ENCODE peak calls at places on chromosome 15, in six cellular contexts. P, V, D, E, O and Z are unnamed samples.

GRCh38 chr15:100727291-100727851 is 125.0 kb downstream of the ASB7 start:
- DNase-seq in P (peak), V (no peak), D (no peak), E (no peak), O (no peak), Z (peak)

GRCh38 chr15:92624401-92624991 is 31.1 kb downstream of the FAM174B start:
- DNase-seq in P (no peak), V (peak), D (peak), E (no peak), O (peak), Z (no peak)

GRCh38 chr15:53611145-53611920 is 148.1 kb downstream of the WDR72 start:
- DNase-seq in P (no peak), V (no peak), D (no peak), E (peak), O (no peak), Z (no peak)

GRCh38 chr15:75661041-75661778 is 13.5 kb downstream of the SNX33 start:
- DNase-seq in P (peak), V (peak), D (peak), E (peak), O (peak), Z (peak)

GRCh38 chr15:58962662-58963565 is 24.5 kb upstream of the RNF111 start:
- DNase-seq in P (no peak), V (no peak), D (no peak), E (no peak), O (no peak), Z (peak)

GRCh38 chr15:34437687-34438086 is at the start of gene GOLGA8A:
- DNase-seq in P (peak), V (peak), D (peak), E (peak), O (peak), Z (peak)

GRCh38 chr15:73024161-73024560 is 28.1 kb upstream of the NEO1 start:
- DNase-seq in P (peak), V (no peak), D (no peak), E (no peak), O (no peak), Z (no peak)

GRCh38 chr15:96321422-96322391 is 8.8 kb upstream of the NR2F2 start:
- DNase-seq in P (no peak), V (no peak), D (peak), E (peak), O (peak), Z (no peak)

GRCh38 chr15:51970981-51971352 is 611 bp downstream of the LEO1 start:
- DNase-seq in P (no peak), V (no peak), D (no peak), E (no peak), O (no peak), Z (peak)

GRCh38 chr15:45121706-45122417 is 7.7 kb downstream of the DUOXA2 start:
- DNase-seq in P (no peak), V (no peak), D (no peak), E (peak), O (no peak), Z (peak)

GRCh38 chr15:34606545-34606944 is 23.1 kb upstream of the GOLGA8B start:
- DNase-seq in P (no peak), V (no peak), D (no peak), E (no peak), O (no peak), Z (no peak)

GRCh38 chr15:40048155-40048792 is 9.3 kb upstream of the SRP14 start:
- DNase-seq in P (peak), V (peak), D (peak), E (no peak), O (no peak), Z (no peak)

GRCh38 chr15:93997071-93997658 is 234.2 kb upstream of the MCTP2 start:
- DNase-seq in P (no peak), V (no peak), D (no peak), E (peak), O (no peak), Z (peak)

GRCh38 chr15:66657062-66658020 is 44.7 kb upstream of the SMAD6 start:
- DNase-seq in P (no peak), V (no peak), D (no peak), E (no peak), O (no peak), Z (no peak)

GRCh38 chr15:52256930-52257733 is 38.5 kb downstream of the MYO5C start:
- DNase-seq in P (no peak), V (no peak), D (no peak), E (no peak), O (no peak), Z (no peak)

GRCh38 chr15:49315543-49315942 is 107.5 kb upstream of the FGF7 start:
- DNase-seq in P (no peak), V (no peak), D (no peak), E (peak), O (no peak), Z (no peak)

GRCh38 chr15:87986786-87987185 is 269.8 kb downstream of the NTRK3 start:
- DNase-seq in P (no peak), V (no peak), D (no peak), E (no peak), O (no peak), Z (no peak)

GRCh38 chr15:82849556-82850241 is 40.3 kb downstream of the WHAMM start:
- DNase-seq in P (peak), V (peak), D (peak), E (peak), O (peak), Z (peak)

GRCh38 chr15:79592126-79592525 is 160.0 kb downstream of the MINAR1 start:
- DNase-seq in P (no peak), V (no peak), D (no peak), E (no peak), O (no peak), Z (no peak)

GRCh38 chr15:48384616-48385015 is 53.4 kb downstream of the DUT start:
- DNase-seq in P (no peak), V (no peak), D (no peak), E (no peak), O (no peak), Z (peak)

GRCh38 chr15:44325568-44325967 is 37.0 kb downstream of the GOLM2 start:
- DNase-seq in P (no peak), V (no peak), D (no peak), E (no peak), O (no peak), Z (no peak)

GRCh38 chr15:43329222-43329959 is 982 bp downstream of the LCMT2 start:
- DNase-seq in P (no peak), V (peak), D (peak), E (peak), O (no peak), Z (peak)

GRCh38 chr15:44489464-44489863 is 47.5 kb upstream of the EIF3J start:
- DNase-seq in P (no peak), V (no peak), D (no peak), E (peak), O (no peak), Z (peak)

GRCh38 chr15:80530737-80531365 is 126.7 kb downstream of the ARNT2 start:
- DNase-seq in P (no peak), V (no peak), D (no peak), E (no peak), O (no peak), Z (no peak)

GRCh38 chr15:67196672-67197363 is 57.6 kb downstream of the AAGAB start:
- DNase-seq in P (no peak), V (no peak), D (no peak), E (no peak), O (peak), Z (no peak)

DNA sequence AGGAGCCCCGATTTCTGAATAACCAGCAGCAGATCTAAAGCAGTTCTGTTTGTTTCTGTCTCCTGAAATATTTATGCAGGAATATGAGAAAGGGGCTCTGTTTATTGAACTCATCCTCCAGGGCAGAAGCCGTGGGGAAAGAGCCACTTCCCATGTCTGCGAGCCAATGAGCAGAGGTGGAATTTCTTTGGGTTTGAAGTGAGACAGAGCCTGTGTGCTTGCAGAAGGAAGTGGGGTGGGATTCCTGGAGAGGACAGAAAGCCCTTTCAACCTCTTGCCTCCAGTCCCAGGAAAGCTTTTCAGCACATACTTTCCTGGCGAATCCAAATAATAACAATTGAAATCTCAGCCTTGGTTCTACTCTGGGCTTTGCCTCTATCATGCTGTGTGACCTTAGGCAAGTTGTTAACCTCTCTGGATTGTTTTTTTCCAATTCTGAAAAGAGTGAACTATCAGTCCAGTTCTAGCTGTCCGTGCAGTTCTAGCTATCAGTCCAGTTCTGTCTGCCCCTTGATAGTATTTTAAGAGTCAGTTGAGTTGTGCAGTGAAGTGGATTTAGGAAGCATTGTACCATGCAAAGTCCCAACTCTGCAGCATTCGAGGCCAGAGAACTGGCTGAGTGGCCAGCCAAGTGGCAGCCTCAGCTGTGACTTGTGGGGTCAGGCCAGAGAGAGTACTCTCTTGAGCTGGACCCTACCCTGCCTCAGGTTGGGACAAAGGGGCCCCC is 15.9 kb downstream of the CORO2B start:
- DNase-seq in P (no peak), V (no peak), D (no peak), E (no peak), O (peak), Z (no peak)
- H3K27ac ChIP-seq in P (no peak), V (no peak), D (no peak), E (no peak), O (no peak), Z (no peak)

GRCh38 chr15:57528940-57529565 is 62.7 kb upstream of the MYZAP start:
- DNase-seq in P (no peak), V (no peak), D (no peak), E (no peak), O (no peak), Z (no peak)
- TF ChIP-seq CTCF in P (no peak), V (no peak), D (no peak), E (no peak), O (no peak), Z (no peak)

GRCh38 chr15:22978691-22979068 is 1.5 kb downstream of the CYFIP1 start:
- DNase-seq in P (no peak), V (no peak), D (no peak), E (no peak), O (no peak), Z (no peak)

GRCh38 chr15:22979699-22980188 is 424 bp downstream of the CYFIP1 start:
- DNase-seq in P (no peak), V (peak), D (no peak), E (no peak), O (peak), Z (peak)

GRCh38 chr15:22981336-22981840 is 1.2 kb upstream of the CYFIP1 start:
- DNase-seq in P (no peak), V (peak), D (no peak), E (no peak), O (no peak), Z (no peak)

GRCh38 chr15:22979069-22979698 is 984 bp downstream of the CYFIP1 start:
- DNase-seq in P (peak), V (peak), D (peak), E (peak), O (peak), Z (peak)

DNA sequence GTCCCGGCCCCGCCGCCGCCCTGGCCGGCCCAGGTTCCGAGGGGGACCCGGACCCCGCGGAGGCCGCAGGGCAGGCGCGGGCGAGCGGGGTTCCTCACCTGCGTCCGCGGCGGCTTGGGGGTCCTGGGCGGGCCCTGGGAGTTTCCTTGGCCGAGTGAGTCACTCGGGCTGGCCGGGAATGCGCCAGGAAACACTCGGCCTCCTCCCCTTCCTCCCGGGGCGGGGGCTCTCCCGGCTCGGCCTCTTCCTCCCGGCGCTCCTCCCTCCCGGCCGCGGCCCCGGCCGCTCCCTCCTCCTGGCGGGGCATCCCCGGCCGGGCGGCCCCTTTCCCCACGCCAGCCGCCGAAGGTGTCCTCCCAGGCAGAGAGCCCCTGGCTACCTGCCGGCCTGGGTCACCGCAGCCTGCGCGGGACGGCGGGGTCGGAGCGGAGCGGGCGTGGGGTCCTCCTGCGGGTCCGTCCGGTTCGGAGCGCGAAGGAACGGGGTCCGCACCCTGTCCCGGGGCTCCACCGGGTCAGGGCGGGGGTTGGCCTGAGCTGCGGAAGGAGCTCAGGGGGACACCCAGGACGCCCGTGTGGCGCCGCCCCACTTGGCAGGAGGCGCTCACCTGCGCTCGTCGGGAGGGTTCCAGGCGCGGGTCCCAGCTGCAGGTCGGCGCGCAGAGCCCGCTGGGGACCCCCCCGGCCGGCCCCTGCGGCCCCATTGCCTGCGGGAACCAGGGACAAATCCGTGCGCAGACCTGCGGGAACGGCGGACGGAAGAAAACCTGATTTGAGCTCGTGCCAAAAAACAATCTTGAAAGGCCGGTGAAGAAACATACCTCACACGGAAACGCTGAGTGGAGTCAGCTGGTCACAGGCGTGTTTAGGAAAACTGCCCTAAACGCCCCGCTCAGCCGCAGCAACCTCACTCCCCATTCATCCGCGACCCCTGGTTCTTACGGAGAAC is at the start of gene CYFIP1:
- DNase-seq in P (peak), V (peak), D (peak), E (peak), O (peak), Z (peak)
- H3K27ac ChIP-seq in P (peak), V (peak), D (peak), E (peak), O (peak), Z (peak)

GRCh38 chr15:84823580-84823878 is 6.4 kb downstream of the ALPK3 start:
- DNase-seq in P (no peak), V (no peak), D (no peak), E (no peak), O (no peak), Z (no peak)

GRCh38 chr15:84822774-84823579 is 5.8 kb downstream of the ALPK3 start:
- DNase-seq in P (no peak), V (no peak), D (no peak), E (no peak), O (no peak), Z (no peak)

GRCh38 chr15:84819291-84819768 is 2.2 kb downstream of the ALPK3 start:
- DNase-seq in P (no peak), V (no peak), D (peak), E (no peak), O (peak), Z (no peak)

GRCh38 chr15:84819791-84820190 is 2.6 kb downstream of the ALPK3 start:
- DNase-seq in P (no peak), V (no peak), D (no peak), E (no peak), O (no peak), Z (no peak)

GRCh38 chr15:84821501-84822021 is 4.4 kb downstream of the ALPK3 start:
- DNase-seq in P (no peak), V (no peak), D (no peak), E (no peak), O (no peak), Z (no peak)
- TF ChIP-seq CTCF in P (no peak), V (no peak), D (peak), E (peak), O (no peak), Z (no peak)

DNA sequence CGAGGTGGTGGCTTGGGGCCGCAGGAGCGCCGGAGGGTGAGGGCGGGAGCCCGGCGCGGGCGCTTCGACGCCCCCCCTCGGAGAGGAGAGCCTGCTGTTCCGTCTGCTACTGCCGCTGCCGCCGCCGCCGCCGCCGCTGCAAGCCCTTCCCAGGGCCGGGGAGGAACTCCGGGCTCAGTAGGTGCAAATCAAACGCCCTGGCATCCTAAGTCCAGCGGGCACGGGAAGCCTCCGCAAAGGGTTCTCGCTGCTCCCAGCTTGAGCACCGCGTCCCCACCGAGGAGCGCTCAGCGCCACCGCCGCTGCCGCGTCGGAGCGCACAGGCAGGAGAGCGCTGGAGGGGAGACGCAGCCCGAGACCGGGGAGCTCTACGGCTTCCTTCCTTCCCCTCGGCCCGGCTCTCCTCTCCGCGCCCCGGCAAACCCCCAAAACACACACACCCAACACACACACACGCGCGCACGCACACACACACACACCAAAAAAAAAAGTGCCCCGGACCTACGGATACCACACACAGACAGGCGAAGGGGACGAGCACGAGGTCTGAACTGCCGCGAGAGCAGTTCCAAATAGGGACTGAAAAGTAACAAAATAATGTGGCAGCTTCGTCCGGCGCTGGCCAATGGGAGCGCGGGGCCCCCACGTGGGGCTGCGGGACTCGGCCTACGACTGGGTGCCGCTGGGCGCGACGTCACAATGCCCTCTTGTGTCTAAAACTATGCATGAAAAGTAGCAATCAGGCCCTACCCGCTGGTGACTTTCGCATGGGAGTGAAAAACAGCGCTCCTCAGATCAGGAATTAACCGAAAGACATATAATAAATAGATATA is at the start of gene TLE3:
- DNase-seq in P (peak), V (peak), D (peak), E (peak), O (peak), Z (peak)
- H3K27ac ChIP-seq in P (peak), V (peak), D (peak), E (peak), O (peak), Z (peak)

GRCh38 chr15:70855764-70856163 is 1.8 kb upstream of the LARP6 start:
- DNase-seq in P (no peak), V (no peak), D (no peak), E (no peak), O (no peak), Z (no peak)

GRCh38 chr15:70853270-70853854 is 595 bp downstream of the LARP6 start:
- DNase-seq in P (no peak), V (no peak), D (peak), E (peak), O (peak), Z (peak)

GRCh38 chr15:70856177-70856883 is 2.4 kb upstream of the LARP6 start:
- DNase-seq in P (no peak), V (no peak), D (no peak), E (no peak), O (no peak), Z (no peak)

GRCh38 chr15:70853855-70854668 is at the start of gene LARP6:
- DNase-seq in P (no peak), V (no peak), D (peak), E (no peak), O (peak), Z (peak)

GRCh38 chr15:70854669-70854976 is 666 bp upstream of the LARP6 start:
- DNase-seq in P (no peak), V (no peak), D (no peak), E (peak), O (no peak), Z (peak)
- TF ChIP-seq CTCF in P (no peak), V (no peak), D (no peak), E (peak), O (no peak), Z (no peak)

GRCh38 chr15:38090223-38090622 is 155.8 kb downstream of the TMCO5A start:
- DNase-seq in P (no peak), V (no peak), D (no peak), E (no peak), O (no peak), Z (no peak)
- H3K27ac ChIP-seq in P (no peak), V (no peak), D (peak), E (no peak), O (peak), Z (no peak)